ENCODE peak calls at places on chromosomes 5 and 9, in five cellular contexts. B is epithelial cell of esophagus, P is T-helper 22 cell, M is K562, T is NCI-H524 treated with DMSO at 0.1 percent for 48 hours. Q is an unnamed sample.

GRCh38 chr5:178123987-178124925 is 6.6 kb upstream of the RMND5B start:
- DNase-seq in B (peak), P (no peak), M (no peak), T (no peak), Q (no peak)

GRCh38 chr5:142314606-142315005 is 10.2 kb downstream of the SPRY4 start:
- DNase-seq in B (no peak), P (no peak), M (no peak), T (no peak), Q (no peak)

GRCh38 chr9:116163293-116164055 is 9.9 kb downstream of the PAPPA start:
- DNase-seq in B (no peak), P (no peak), M (peak), T (no peak), Q (peak)

GRCh38 chr9:137426018-137426681 is 3.0 kb downstream of the NOXA1 start:
- DNase-seq in B (no peak), P (no peak), M (no peak), T (no peak), Q (no peak)

GRCh38 chr9:98050351-98050750 is 6.2 kb upstream of the NANS start:
- DNase-seq in B (no peak), P (no peak), M (no peak), T (no peak), Q (no peak)

GRCh38 chr5:135883441-135883840 is 12.2 kb downstream of the IL9 start:
- DNase-seq in B (no peak), P (no peak), M (peak), T (no peak), Q (peak)

GRCh38 chr9:36488322-36488838 is 84.3 kb upstream of the MELK start:
- DNase-seq in B (no peak), P (no peak), M (no peak), T (no peak), Q (no peak)

GRCh38 chr9:96618209-96619108 is 1.2 kb downstream of the CDC14B start:
- DNase-seq in B (peak), P (no peak), M (no peak), T (no peak), Q (peak)

GRCh38 chr5:62542720-62543119 is 35.9 kb upstream of the LRRC70 start:
- DNase-seq in B (no peak), P (no peak), M (no peak), T (no peak), Q (no peak)

GRCh38 chr9:127826253-127826913 is 23.7 kb downstream of the FPGS start:
- DNase-seq in B (no peak), P (no peak), M (no peak), T (no peak), Q (no peak)

GRCh38 chr9:136198605-136199083 is 6.3 kb downstream of the LHX3 start:
- DNase-seq in B (peak), P (no peak), M (no peak), T (no peak), Q (no peak)

GRCh38 chr5:65775476-65775875 is 53.5 kb downstream of the NLN start:
- DNase-seq in B (no peak), P (no peak), M (no peak), T (no peak), Q (no peak)

GRCh38 chr9:136086213-136086881 is 8.7 kb downstream of the NACC2 start:
- DNase-seq in B (no peak), P (no peak), M (no peak), T (no peak), Q (no peak)

GRCh38 chr9:130106860-130107848 is 53.4 kb downstream of the GPR107 start:
- DNase-seq in B (peak), P (peak), M (peak), T (no peak), Q (peak)

GRCh38 chr5:175816348-175816747 is 55.0 kb upstream of the CPLX2 start:
- DNase-seq in B (no peak), P (no peak), M (peak), T (no peak), Q (no peak)

GRCh38 chr5:133389066-133389590 is 223.2 kb downstream of the FSTL4 start:
- DNase-seq in B (peak), P (no peak), M (no peak), T (no peak), Q (peak)

GRCh38 chr9:133999866-134000265 is 7.7 kb upstream of the VAV2 start:
- DNase-seq in B (no peak), P (no peak), M (no peak), T (no peak), Q (no peak)

GRCh38 chr9:89892053-89892419 is 287.2 kb downstream of the GADD45G start:
- DNase-seq in B (no peak), P (no peak), M (no peak), T (no peak), Q (no peak)

GRCh38 chr5:147188200-147189108 is 46.4 kb upstream of the STK32A start:
- DNase-seq in B (peak), P (no peak), M (peak), T (peak), Q (peak)

GRCh38 chr9:70470050-70471015 is 55.9 kb upstream of the KLF9 start:
- DNase-seq in B (no peak), P (no peak), M (no peak), T (no peak), Q (peak)

GRCh38 chr5:39638803-39639202 is 214.0 kb upstream of the DAB2 start:
- DNase-seq in B (peak), P (no peak), M (no peak), T (no peak), Q (no peak)

GRCh38 chr9:87227456-87227855 is 270.2 kb upstream of the DAPK1 start:
- DNase-seq in B (no peak), P (no peak), M (no peak), T (no peak), Q (no peak)

GRCh38 chr5:136079195-136079985 is 50.6 kb downstream of the TGFBI start:
- DNase-seq in B (no peak), P (no peak), M (no peak), T (no peak), Q (no peak)

GRCh38 chr5:73066466-73066865 is 53.9 kb upstream of the TMEM171 start:
- DNase-seq in B (no peak), P (no peak), M (no peak), T (no peak), Q (no peak)

GRCh38 chr9:136316271-136316751 is 11.0 kb upstream of the GPSM1 start:
- DNase-seq in B (no peak), P (no peak), M (no peak), T (no peak), Q (no peak)

GRCh38 chr5:157562111-157562581 is 13.4 kb downstream of the ADAM19 start:
- DNase-seq in B (no peak), P (no peak), M (no peak), T (no peak), Q (peak)

GRCh38 chr5:56941981-56942380 is 9.9 kb downstream of the MIER3 start:
- DNase-seq in B (no peak), P (no peak), M (no peak), T (no peak), Q (no peak)

GRCh38 chr9:134957945-134958227 is 40.2 kb upstream of the FCN1 start:
- DNase-seq in B (no peak), P (no peak), M (no peak), T (no peak), Q (no peak)